ENCODE peak calls at places on chromosomes 11 and 22, in seven cellular contexts. Q is spleen, X is kidney epithelial cell, G is PC-9, P is IMR-90, J is lower lobe of right lung, E is AG09309. F is an unnamed sample.

GRCh38 chr11:44767421-44767820 is 40.7 kb downstream of the TSPAN18 start:
- DNase-seq in Q (no peak), X (no peak), G (no peak), P (peak), J (no peak), E (no peak), F (no peak)

GRCh38 chr11:7019500-7020182 is 505 bp downstream of the ZNF214 start:
- DNase-seq in Q (no peak), X (no peak), G (no peak), P (peak), J (peak), E (no peak), F (peak)

GRCh38 chr11:28526406-28526751 is 418.2 kb downstream of the METTL15 start:
- DNase-seq in Q (no peak), X (no peak), G (no peak), P (peak), J (no peak), E (no peak), F (no peak)

GRCh38 chr11:86374121-86374520 is 566 bp upstream of the CCDC81 start:
- DNase-seq in Q (no peak), X (no peak), G (no peak), P (no peak), J (no peak), E (no peak), F (peak)

GRCh38 chr11:126538071-126538470 is 182.6 kb downstream of the ST3GAL4 start:
- DNase-seq in Q (no peak), X (no peak), G (no peak), P (no peak), J (no peak), E (no peak), F (no peak)

GRCh38 chr11:17171916-17172315 is 35.9 kb downstream of the PIK3C2A start:
- DNase-seq in Q (no peak), X (no peak), G (no peak), P (peak), J (no peak), E (no peak), F (no peak)

GRCh38 chr11:78351979-78352731 is 65.5 kb downstream of the GAB2 start:
- DNase-seq in Q (no peak), X (no peak), G (no peak), P (no peak), J (no peak), E (no peak), F (no peak)

GRCh38 chr11:116614306-116615210 is 158.2 kb downstream of the BUD13 start:
- DNase-seq in Q (no peak), X (no peak), G (no peak), P (no peak), J (no peak), E (no peak), F (no peak)

GRCh38 chr22:32754413-32755041 is 47.0 kb upstream of the TIMP3 start:
- DNase-seq in Q (no peak), X (no peak), G (peak), P (peak), J (no peak), E (no peak), F (no peak)

GRCh38 chr22:19776433-19777031 is 16.0 kb downstream of the TBX1 start:
- DNase-seq in Q (peak), X (no peak), G (no peak), P (peak), J (no peak), E (no peak), F (no peak)

GRCh38 chr11:10205928-10206327 is 88.1 kb downstream of the SBF2 start:
- DNase-seq in Q (no peak), X (no peak), G (no peak), P (no peak), J (no peak), E (no peak), F (peak)

GRCh38 chr11:74636633-74637184 is 44.3 kb downstream of the POLD3 start:
- DNase-seq in Q (no peak), X (peak), G (no peak), P (peak), J (no peak), E (peak), F (no peak)

GRCh38 chr11:73956876-73957653 is 6.2 kb downstream of the DNAJB13 start:
- DNase-seq in Q (no peak), X (no peak), G (no peak), P (no peak), J (no peak), E (no peak), F (peak)

GRCh38 chr22:25334091-25334490 is 114.7 kb downstream of the CRYBB2 start:
- DNase-seq in Q (no peak), X (no peak), G (no peak), P (peak), J (no peak), E (no peak), F (peak)

GRCh38 chr22:27045103-27045940 is 387.9 kb downstream of the MIAT start:
- DNase-seq in Q (no peak), X (peak), G (no peak), P (peak), J (no peak), E (no peak), F (no peak)

GRCh38 chr22:42969348-42969975 is 45.5 kb downstream of the PACSIN2 start:
- DNase-seq in Q (no peak), X (no peak), G (no peak), P (peak), J (no peak), E (peak), F (no peak)

GRCh38 chr11:10655931-10656576 is 37.5 kb downstream of the IRAG1 start:
- DNase-seq in Q (no peak), X (no peak), G (no peak), P (no peak), J (no peak), E (no peak), F (no peak)

GRCh38 chr11:84673753-84674152 is 953.4 kb downstream of the DLG2 start:
- DNase-seq in Q (no peak), X (peak), G (no peak), P (no peak), J (no peak), E (no peak), F (peak)

GRCh38 chr11:116420770-116421528 is 351.8 kb downstream of the BUD13 start:
- DNase-seq in Q (no peak), X (no peak), G (no peak), P (no peak), J (no peak), E (no peak), F (no peak)

GRCh38 chr11:109993786-109994185 is 99.4 kb upstream of the ZC3H12C start:
- DNase-seq in Q (no peak), X (no peak), G (no peak), P (peak), J (no peak), E (peak), F (no peak)

GRCh38 chr11:79594839-79595238 is 154.0 kb upstream of the TENM4 start:
- DNase-seq in Q (no peak), X (no peak), G (no peak), P (no peak), J (no peak), E (no peak), F (no peak)

GRCh38 chr11:132312161-132312560 is 941.7 kb downstream of the NTM start:
- DNase-seq in Q (no peak), X (peak), G (no peak), P (peak), J (no peak), E (peak), F (no peak)

GRCh38 chr11:117071344-117071787 is 26.9 kb downstream of the SIK3 start:
- DNase-seq in Q (no peak), X (no peak), G (peak), P (no peak), J (no peak), E (no peak), F (no peak)

GRCh38 chr11:69598147-69598546 is 42.8 kb upstream of the CCND1 start:
- DNase-seq in Q (no peak), X (no peak), G (peak), P (no peak), J (no peak), E (no peak), F (peak)

GRCh38 chr22:50188356-50188755 is 2.6 kb downstream of the TRABD start:
- DNase-seq in Q (peak), X (no peak), G (no peak), P (no peak), J (peak), E (no peak), F (no peak)
- H3K4me3 ChIP-seq in Q (no peak), X (no peak), G (no peak), P (no peak), J (no peak), E (no peak), F (no peak)

GRCh38 chr22:17087176-17088131 is 2.7 kb downstream of the IL17RA start:
- DNase-seq in Q (no peak), X (no peak), G (no peak), P (peak), J (no peak), E (peak), F (no peak)
- H3K4me3 ChIP-seq in Q (peak), X (no peak), G (no peak), P (no peak), J (peak), E (no peak), F (no peak)

GRCh38 chr11:102269927-102270326 is 47.4 kb upstream of the BIRC3 start:
- DNase-seq in Q (no peak), X (no peak), G (peak), P (peak), J (no peak), E (no peak), F (no peak)

GRCh38 chr11:102268083-102268984 is 49.0 kb upstream of the BIRC3 start:
- DNase-seq in Q (peak), X (no peak), G (peak), P (peak), J (peak), E (no peak), F (peak)

GRCh38 chr11:102266111-102266510 is 51.2 kb upstream of the BIRC3 start:
- DNase-seq in Q (no peak), X (no peak), G (no peak), P (no peak), J (no peak), E (no peak), F (no peak)

GRCh38 chr11:102267602-102268001 is 49.7 kb upstream of the BIRC3 start:
- DNase-seq in Q (no peak), X (no peak), G (peak), P (peak), J (no peak), E (peak), F (no peak)

DNA sequence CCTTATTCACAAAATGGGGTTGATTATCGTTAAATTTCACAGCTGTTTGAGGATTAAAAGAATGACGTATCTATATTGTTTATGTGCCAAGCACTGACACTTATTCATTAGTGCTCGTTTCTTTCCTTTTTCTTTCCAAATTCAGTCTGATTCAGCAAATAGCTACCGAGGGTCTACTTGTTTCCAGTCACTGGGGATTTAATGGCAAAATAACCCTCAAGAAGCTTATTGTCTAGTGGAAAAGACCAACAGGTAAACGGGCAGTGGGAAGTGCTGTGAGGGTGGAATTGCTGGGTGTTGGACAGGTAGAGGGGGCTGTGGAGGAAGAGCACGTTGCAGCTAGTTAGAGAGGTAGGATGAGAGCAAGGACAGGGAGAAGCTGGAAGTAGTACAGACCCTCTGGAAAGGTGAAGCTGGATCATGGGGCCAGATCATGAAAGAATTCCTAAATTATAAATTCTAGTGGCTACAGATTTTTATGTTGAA is 48.3 kb upstream of the BIRC3 start:
- DNase-seq in Q (no peak), X (no peak), G (no peak), P (no peak), J (no peak), E (no peak), F (peak)
- H3K4me3 ChIP-seq in Q (peak), X (peak), G (peak), P (peak), J (peak), E (peak), F (peak)

GRCh38 chr11:94702481-94702880 is 65.7 kb upstream of the AMOTL1 start:
- DNase-seq in Q (no peak), X (no peak), G (no peak), P (no peak), J (no peak), E (no peak), F (no peak)

GRCh38 chr11:94708176-94708575 is 60.0 kb upstream of the AMOTL1 start:
- DNase-seq in Q (no peak), X (no peak), G (no peak), P (no peak), J (no peak), E (no peak), F (no peak)

GRCh38 chr11:94708642-94709041 is 59.5 kb upstream of the AMOTL1 start:
- DNase-seq in Q (no peak), X (no peak), G (no peak), P (no peak), J (no peak), E (no peak), F (no peak)

GRCh38 chr11:94706211-94706610 is 61.9 kb upstream of the AMOTL1 start:
- DNase-seq in Q (no peak), X (peak), G (peak), P (peak), J (no peak), E (no peak), F (no peak)

GRCh38 chr11:94705419-94705818 is 62.7 kb upstream of the AMOTL1 start:
- DNase-seq in Q (no peak), X (no peak), G (no peak), P (no peak), J (no peak), E (no peak), F (no peak)
- H3K4me3 ChIP-seq in Q (no peak), X (no peak), G (no peak), P (no peak), J (no peak), E (no peak), F (no peak)

GRCh38 chr11:48047616-48048015 is 67.3 kb downstream of the PTPRJ start:
- DNase-seq in Q (peak), X (peak), G (no peak), P (peak), J (no peak), E (no peak), F (no peak)

GRCh38 chr11:48051217-48051848 is 71.0 kb downstream of the PTPRJ start:
- DNase-seq in Q (no peak), X (no peak), G (no peak), P (peak), J (no peak), E (no peak), F (no peak)

GRCh38 chr11:48052183-48053040 is 72.1 kb downstream of the PTPRJ start:
- DNase-seq in Q (no peak), X (peak), G (peak), P (peak), J (peak), E (peak), F (peak)

GRCh38 chr11:48049036-48049435 is 68.7 kb downstream of the PTPRJ start:
- DNase-seq in Q (peak), X (no peak), G (no peak), P (no peak), J (no peak), E (no peak), F (no peak)

GRCh38 chr11:48050304-48050703 is 69.9 kb downstream of the PTPRJ start:
- DNase-seq in Q (no peak), X (no peak), G (no peak), P (no peak), J (no peak), E (no peak), F (no peak)
- H3K4me3 ChIP-seq in Q (no peak), X (no peak), G (peak), P (no peak), J (no peak), E (no peak), F (no peak)

DNA sequence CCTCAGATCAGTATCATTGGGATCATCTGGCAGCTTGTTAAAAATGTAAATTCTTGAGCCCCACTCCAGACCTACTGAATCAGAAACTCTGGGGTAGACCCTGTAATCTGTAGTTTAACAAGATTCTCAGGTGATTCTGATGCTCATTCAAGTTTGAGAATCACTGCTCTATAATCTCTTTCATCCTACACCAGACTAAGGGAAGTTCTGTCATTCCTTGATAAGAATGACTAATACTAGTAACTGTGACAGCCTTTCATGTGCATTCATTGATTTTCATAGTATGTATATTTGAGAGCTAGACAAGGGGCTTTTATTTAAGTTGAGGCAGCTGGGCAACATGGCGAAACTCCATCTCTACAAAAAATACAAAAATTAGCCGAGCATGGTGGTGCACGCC is 30.0 kb downstream of the NAT10 start:
- DNase-seq in Q (no peak), X (no peak), G (no peak), P (no peak), J (no peak), E (no peak), F (no peak)
- H3K4me3 ChIP-seq in Q (no peak), X (no peak), G (no peak), P (no peak), J (no peak), E (no peak), F (no peak)

GRCh38 chr11:119361056-119361787 is 14.7 kb upstream of the MFRP start:
- DNase-seq in Q (peak), X (peak), G (peak), P (peak), J (peak), E (peak), F (peak)

GRCh38 chr11:119362741-119363080 is 16.2 kb upstream of the MFRP start:
- DNase-seq in Q (peak), X (no peak), G (no peak), P (no peak), J (no peak), E (no peak), F (no peak)

GRCh38 chr11:119363874-119364590 is 17.5 kb downstream of the USP2 start:
- DNase-seq in Q (peak), X (no peak), G (no peak), P (no peak), J (peak), E (no peak), F (peak)

GRCh38 chr11:119363081-119363861 is 16.8 kb upstream of the MFRP start:
- DNase-seq in Q (peak), X (no peak), G (no peak), P (no peak), J (no peak), E (no peak), F (peak)

GRCh38 chr11:119361961-119362725 is 15.6 kb upstream of the MFRP start:
- DNase-seq in Q (peak), X (no peak), G (no peak), P (no peak), J (no peak), E (no peak), F (no peak)
- H3K4me3 ChIP-seq in Q (no peak), X (no peak), G (peak), P (no peak), J (peak), E (no peak), F (no peak)

GRCh38 chr11:88399171-88399570 is 61.6 kb upstream of the CTSC start:
- DNase-seq in Q (no peak), X (no peak), G (no peak), P (no peak), J (no peak), E (no peak), F (no peak)

GRCh38 chr11:88404363-88404762 is 66.8 kb upstream of the CTSC start:
- DNase-seq in Q (no peak), X (no peak), G (no peak), P (no peak), J (no peak), E (no peak), F (no peak)

GRCh38 chr11:88402784-88403183 is 65.2 kb upstream of the CTSC start:
- DNase-seq in Q (no peak), X (no peak), G (no peak), P (peak), J (no peak), E (no peak), F (no peak)

GRCh38 chr11:88402192-88402715 is 64.7 kb upstream of the CTSC start:
- DNase-seq in Q (no peak), X (peak), G (no peak), P (peak), J (no peak), E (peak), F (no peak)

GRCh38 chr11:88398372-88399140 is 61.0 kb upstream of the CTSC start:
- DNase-seq in Q (no peak), X (peak), G (no peak), P (peak), J (no peak), E (no peak), F (no peak)
- H3K4me3 ChIP-seq in Q (no peak), X (no peak), G (no peak), P (no peak), J (no peak), E (no peak), F (no peak)

GRCh38 chr11:67697846-67698245 is 23.4 kb upstream of the ALDH3B2 start:
- DNase-seq in Q (no peak), X (no peak), G (no peak), P (no peak), J (no peak), E (no peak), F (no peak)

GRCh38 chr11:67698247-67698646 is 23.8 kb upstream of the ALDH3B2 start:
- DNase-seq in Q (no peak), X (no peak), G (no peak), P (no peak), J (no peak), E (no peak), F (peak)

GRCh38 chr11:67696998-67697397 is 22.6 kb upstream of the ALDH3B2 start:
- DNase-seq in Q (no peak), X (no peak), G (no peak), P (no peak), J (no peak), E (no peak), F (no peak)

GRCh38 chr11:67695606-67696005 is 21.2 kb upstream of the ALDH3B2 start:
- DNase-seq in Q (no peak), X (no peak), G (no peak), P (no peak), J (no peak), E (no peak), F (no peak)

GRCh38 chr11:67694875-67695555 is 20.6 kb upstream of the ALDH3B2 start:
- DNase-seq in Q (no peak), X (no peak), G (no peak), P (no peak), J (no peak), E (no peak), F (no peak)
- H3K4me3 ChIP-seq in Q (no peak), X (no peak), G (no peak), P (no peak), J (no peak), E (no peak), F (no peak)

GRCh38 chr11:62922189-62922589 is 1.0 kb upstream of the CHRM1 start:
- DNase-seq in Q (peak), X (no peak), G (no peak), P (no peak), J (no peak), E (no peak), F (peak)
- H3K4me3 ChIP-seq in Q (no peak), X (no peak), G (no peak), P (no peak), J (no peak), E (no peak), F (no peak)

F was measured in H7.